ENCODE peak calls at places on chromosome 9, in five cellular contexts. L is ACHN; H is CD8-positive, alpha-beta memory T cell; A is myocyte; O is tibial nerve. E is an unnamed sample.

GRCh38 chr9:99213197-99213596 is 8.5 kb downstream of the ALG2 start:
- DNase-seq in L (no peak), H (no peak), A (no peak), O (no peak), E (no peak)

GRCh38 chr9:12684923-12685468 is 8.2 kb upstream of the TYRP1 start:
- DNase-seq in L (peak; percentile 2), H (no peak), A (no peak), O (no peak), E (no peak)

GRCh38 chr9:74784506-74784905 is 103.2 kb downstream of the TRPM6 start:
- DNase-seq in L (no peak), H (no peak), A (no peak), O (no peak), E (no peak)

GRCh38 chr9:32398207-32398606 is 13.8 kb downstream of the ACO1 start:
- DNase-seq in L (no peak), H (no peak), A (no peak), O (no peak), E (no peak)

GRCh38 chr9:108655818-108656217 is 200.0 kb downstream of the ACTL7B start:
- DNase-seq in L (no peak), H (no peak), A (no peak), O (no peak), E (no peak)

GRCh38 chr9:97502222-97502983 is 937 bp downstream of the TMOD1 start:
- DNase-seq in L (no peak), H (no peak), A (peak; percentile 47), O (no peak), E (peak; percentile 76)

GRCh38 chr9:89766981-89767380 is 162.2 kb downstream of the GADD45G start:
- DNase-seq in L (no peak), H (no peak), A (no peak), O (no peak), E (no peak)

GRCh38 chr9:36166150-36166927 is 2.8 kb upstream of the CCIN start:
- DNase-seq in L (peak; percentile 80), H (peak; percentile 77), A (peak; percentile 87), O (peak; percentile 70), E (peak; percentile 94)

GRCh38 chr9:134386951-134387831 is 60.9 kb downstream of the RXRA start:
- DNase-seq in L (no peak), H (no peak), A (no peak), O (no peak), E (no peak)

GRCh38 chr9:36941441-36941840 is 92.6 kb downstream of the PAX5 start:
- DNase-seq in L (no peak), H (no peak), A (no peak), O (no peak), E (peak; percentile 29)

GRCh38 chr9:1521547-1521946 is 471.4 kb downstream of the DMRT2 start:
- DNase-seq in L (no peak), H (no peak), A (no peak), O (no peak), E (no peak)

GRCh38 chr9:137582286-137582860 is 3.6 kb upstream of the DPH7 start:
- DNase-seq in L (peak; percentile 24), H (no peak), A (peak; percentile 55), O (no peak), E (peak; percentile 87)

GRCh38 chr9:38079410-38080105 is 10.5 kb upstream of the SHB start:
- DNase-seq in L (no peak), H (no peak), A (peak; percentile 63), O (no peak), E (peak; percentile 54)

GRCh38 chr9:85401998-85402397 is 339.8 kb downstream of the AGTPBP1 start:
- DNase-seq in L (no peak), H (no peak), A (no peak), O (no peak), E (no peak)

GRCh38 chr9:8857330-8858249 is 1058.0 kb upstream of the DMAC1 start:
- DNase-seq in L (peak; percentile 73), H (no peak), A (peak; percentile 1), O (peak; percentile 35), E (peak; percentile 86)

GRCh38 chr9:38226491-38226951 is 157.5 kb upstream of the SHB start:
- DNase-seq in L (no peak), H (no peak), A (no peak), O (no peak), E (peak; percentile 77)

GRCh38 chr9:33446507-33447403 is 638 bp downstream of the AQP3 start:
- DNase-seq in L (peak; percentile 44), H (peak; percentile 76), A (peak; percentile 97), O (no peak), E (peak; percentile 75)

GRCh38 chr9:4106081-4106491 is 193.8 kb downstream of the GLIS3 start:
- DNase-seq in L (no peak), H (no peak), A (no peak), O (no peak), E (no peak)

GRCh38 chr9:117028103-117028858 is 341.2 kb downstream of the TRIM32 start:
- DNase-seq in L (no peak), H (no peak), A (peak; percentile 95), O (no peak), E (peak; percentile 57)

GRCh38 chr9:714675-715074 is 126.8 kb upstream of the DMRT1 start:
- DNase-seq in L (no peak), H (no peak), A (no peak), O (no peak), E (no peak)

GRCh38 chr9:108710424-108710823 is 145.4 kb downstream of the ACTL7B start:
- DNase-seq in L (no peak), H (no peak), A (no peak), O (no peak), E (no peak)

GRCh38 chr9:86460211-86461002 is 106.2 kb upstream of the TUT7 start:
- DNase-seq in L (no peak), H (no peak), A (no peak), O (no peak), E (no peak)

GRCh38 chr9:95092321-95093072 is 225.0 kb downstream of the FANCC start:
- DNase-seq in L (no peak), H (no peak), A (peak; percentile 95), O (no peak), E (no peak)

GRCh38 chr9:124800306-124801259 is 23.6 kb downstream of the OLFML2A start:
- DNase-seq in L (no peak), H (no peak), A (no peak), O (no peak), E (no peak)

GRCh38 chr9:136854113-136854841 is 2.1 kb downstream of the MAMDC4 start:
- DNase-seq in L (no peak), H (no peak), A (no peak), O (no peak), E (peak; percentile 59)

GRCh38 chr9:1140057-1140456 is 89.9 kb downstream of the DMRT2 start:
- DNase-seq in L (no peak), H (no peak), A (no peak), O (no peak), E (no peak)

GRCh38 chr9:35789541-35789940 is 1.9 kb upstream of the NPR2 start:
- DNase-seq in L (no peak), H (no peak), A (no peak), O (no peak), E (no peak)

GRCh38 chr9:133971121-133971951 is 20.8 kb downstream of the VAV2 start:
- DNase-seq in L (no peak), H (no peak), A (peak; percentile 73), O (no peak), E (no peak)

E was measured in endodermal cell.